ENCODE peak calls at places on chromosomes 2 and 18, in six cellular contexts. H is mammary epithelial cell; M is naive thymus-derived CD4-positive, alpha-beta T cell; L is A673; W is neural progenitor cell; I is heart left ventricle. C is an unnamed sample. For H3K9me3 and H3K36me3, the result is how much of the 10 kb centered on the place peaks cover.

GRCh38 chr2:127174176-127174575 is 45.9 kb downstream of the CYP27C1 start:
- DNase-seq in H (no peak), M (no peak), L (no peak), W (peak), I (no peak), C (peak)

GRCh38 chr2:65130440-65131175 is 702 bp upstream of the RAB1A start:
- DNase-seq in H (no peak), M (no peak), L (no peak), W (no peak), I (no peak), C (no peak)

GRCh38 chr2:128237081-128237534 is 81.6 kb downstream of the HS6ST1 start:
- DNase-seq in H (no peak), M (no peak), L (no peak), W (no peak), I (peak), C (peak)

GRCh38 chr18:49626842-49627360 is 65.0 kb downstream of the LIPG start:
- DNase-seq in H (no peak), M (no peak), L (no peak), W (no peak), I (no peak), C (no peak)

GRCh38 chr2:55883339-55883738 is 40.2 kb downstream of the EFEMP1 start:
- DNase-seq in H (no peak), M (no peak), L (no peak), W (no peak), I (no peak), C (peak)

GRCh38 chr2:45650851-45651414 is 542 bp upstream of the PRKCE start:
- DNase-seq in H (peak), M (peak), L (peak), W (peak), I (peak), C (peak)

GRCh38 chr2:151051584-151052220 is 210.0 kb downstream of the RBM43 start:
- DNase-seq in H (peak), M (no peak), L (peak), W (peak), I (no peak), C (peak)

GRCh38 chr2:240429872-240430491 is 5.5 kb upstream of the GPC1 start:
- DNase-seq in H (no peak), M (peak), L (no peak), W (no peak), I (peak), C (no peak)

GRCh38 chr18:74631242-74632087 is 33.8 kb downstream of the ZNF407 start:
- DNase-seq in H (no peak), M (no peak), L (no peak), W (no peak), I (no peak), C (no peak)

GRCh38 chr2:46849741-46850474 is 65.7 kb downstream of the MCFD2 start:
- DNase-seq in H (no peak), M (no peak), L (peak), W (no peak), I (peak), C (no peak)

GRCh38 chr18:6115710-6116109 is 220.4 kb upstream of the TMEM200C start:
- DNase-seq in H (no peak), M (no peak), L (no peak), W (no peak), I (no peak), C (no peak)

GRCh38 chr2:172734711-172735645 is 667 bp upstream of the RAPGEF4 start:
- DNase-seq in H (peak), M (no peak), L (no peak), W (peak), I (no peak), C (no peak)

GRCh38 chr18:59623456-59624383 is 73.5 kb downstream of the CCBE1 start:
- DNase-seq in H (peak), M (no peak), L (no peak), W (no peak), I (no peak), C (no peak)

GRCh38 chr2:59149271-59149670 is 908.1 kb upstream of the FANCL start:
- DNase-seq in H (no peak), M (no peak), L (no peak), W (no peak), I (no peak), C (no peak)

GRCh38 chr2:112973156-112973555 is 4.7 kb upstream of the IL36G start:
- DNase-seq in H (peak), M (no peak), L (no peak), W (no peak), I (no peak), C (no peak)

GRCh38 chr2:145744541-145745386 is 1224.8 kb upstream of the ZEB2 start:
- DNase-seq in H (peak), M (no peak), L (peak), W (no peak), I (no peak), C (peak)

GRCh38 chr2:85318222-85319182 is 9.3 kb downstream of the TGOLN2 start:
- DNase-seq in H (peak), M (no peak), L (no peak), W (no peak), I (no peak), C (no peak)

GRCh38 chr2:5385596-5385995 is 306.6 kb upstream of the SOX11 start:
- DNase-seq in H (no peak), M (no peak), L (no peak), W (no peak), I (no peak), C (no peak)

GRCh38 chr2:105405291-105405690 is 6.4 kb upstream of the FHL2 start:
- DNase-seq in H (no peak), M (no peak), L (no peak), W (no peak), I (no peak), C (peak)

GRCh38 chr2:45653125-45653524 is 1.6 kb downstream of the PRKCE start:
- DNase-seq in H (no peak), M (no peak), L (no peak), W (no peak), I (no peak), C (no peak)

GRCh38 chr2:214019229-214019972 is 391.5 kb upstream of the VWC2L start:
- DNase-seq in H (peak), M (no peak), L (no peak), W (no peak), I (no peak), C (peak)

GRCh38 chr18:8019600-8019999 is 452.5 kb downstream of the PTPRM start:
- DNase-seq in H (no peak), M (no peak), L (no peak), W (no peak), I (no peak), C (no peak)

GRCh38 chr2:74290466-74291216 is 52.6 kb downstream of the SLC4A5 start:
- DNase-seq in H (no peak), M (peak), L (no peak), W (no peak), I (no peak), C (no peak)

GRCh38 chr18:36302676-36303075 is 5.2 kb downstream of the FHOD3 start:
- DNase-seq in H (no peak), M (no peak), L (no peak), W (no peak), I (no peak), C (no peak)

GRCh38 chr2:126614529-126615279 is 41.3 kb upstream of the GYPC start:
- DNase-seq in H (no peak), M (no peak), L (no peak), W (no peak), I (no peak), C (no peak)

GRCh38 chr18:1663879-1664705 is 759.4 kb downstream of the ADCYAP1 start:
- DNase-seq in H (peak), M (peak), L (peak), W (peak), I (peak), C (peak)

GRCh38 chr2:128306081-128306930 is 12.4 kb downstream of the HS6ST1 start:
- DNase-seq in H (peak), M (no peak), L (no peak), W (peak), I (no peak), C (peak)

GRCh38 chr2:263774-264492 is at the start of gene SH3YL1:
- DNase-seq in H (peak), M (peak), L (peak), W (peak), I (peak), C (no peak)

GRCh38 chr2:127454595-127455565 is 36.7 kb downstream of the PROC start:
- DNase-seq in H (no peak), M (no peak), L (peak), W (peak), I (no peak), C (no peak)

GRCh38 chr18:36693931-36694661 is 134.7 kb downstream of the TPGS2 start:
- DNase-seq in H (no peak), M (no peak), L (no peak), W (no peak), I (no peak), C (peak)

GRCh38 chr18:36592282-36592681 is 236.5 kb downstream of the TPGS2 start:
- DNase-seq in H (peak), M (no peak), L (no peak), W (no peak), I (no peak), C (no peak)

GRCh38 chr2:8457092-8457481 is 224.8 kb upstream of the ID2 start:
- DNase-seq in H (no peak), M (no peak), L (no peak), W (no peak), I (no peak), C (no peak)

DNA sequence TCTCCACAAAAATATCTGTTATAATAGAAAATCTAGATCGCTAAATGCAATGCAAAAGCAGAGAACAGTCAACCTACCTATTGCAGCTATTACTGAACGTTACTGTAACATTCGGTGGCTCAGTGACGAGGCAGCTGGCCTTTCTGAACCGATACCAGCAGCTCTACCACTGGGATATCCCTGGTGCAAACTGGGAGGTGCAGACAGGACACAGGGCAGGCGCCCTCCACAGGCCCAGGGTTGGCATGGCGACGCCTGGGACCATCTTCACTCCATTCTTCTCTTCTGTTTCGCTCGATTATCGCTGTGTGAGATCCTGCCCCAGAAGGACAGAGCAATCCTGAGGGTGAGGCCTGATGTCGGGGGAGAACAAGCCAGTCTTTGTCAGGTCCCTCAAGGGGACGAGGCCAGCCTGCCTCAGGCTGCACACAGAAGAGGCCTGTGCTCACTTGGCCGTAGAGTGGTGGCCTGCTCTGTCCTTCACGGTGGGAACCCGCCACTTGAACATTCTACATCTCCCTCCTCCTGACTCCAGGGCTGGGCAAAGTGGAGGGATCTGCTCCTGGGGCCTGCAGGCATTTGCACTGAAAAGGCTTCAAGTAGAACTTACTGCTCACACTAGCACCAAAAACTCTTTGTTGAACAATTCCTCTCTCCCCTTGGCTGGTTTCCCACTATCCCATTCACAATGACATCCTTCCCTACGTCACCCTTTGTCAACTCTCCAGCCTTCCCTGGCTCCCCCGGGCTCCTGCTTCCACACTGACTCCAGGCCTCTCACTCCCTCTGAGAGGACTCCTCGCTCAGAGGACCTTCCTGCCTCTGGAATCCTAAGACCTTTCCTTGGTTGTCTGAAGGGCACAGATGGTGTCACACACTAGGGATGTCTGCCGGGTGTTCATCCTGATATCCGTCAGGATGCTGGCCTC is 49.7 kb downstream of the CYRIA start:
- DNase-seq in H (no peak), M (no peak), L (no peak), W (no peak), I (no peak), C (no peak)
- H3K4me3 ChIP-seq in H (no peak), M (no peak), L (no peak), W (no peak), I (no peak), C (no peak)

DNA sequence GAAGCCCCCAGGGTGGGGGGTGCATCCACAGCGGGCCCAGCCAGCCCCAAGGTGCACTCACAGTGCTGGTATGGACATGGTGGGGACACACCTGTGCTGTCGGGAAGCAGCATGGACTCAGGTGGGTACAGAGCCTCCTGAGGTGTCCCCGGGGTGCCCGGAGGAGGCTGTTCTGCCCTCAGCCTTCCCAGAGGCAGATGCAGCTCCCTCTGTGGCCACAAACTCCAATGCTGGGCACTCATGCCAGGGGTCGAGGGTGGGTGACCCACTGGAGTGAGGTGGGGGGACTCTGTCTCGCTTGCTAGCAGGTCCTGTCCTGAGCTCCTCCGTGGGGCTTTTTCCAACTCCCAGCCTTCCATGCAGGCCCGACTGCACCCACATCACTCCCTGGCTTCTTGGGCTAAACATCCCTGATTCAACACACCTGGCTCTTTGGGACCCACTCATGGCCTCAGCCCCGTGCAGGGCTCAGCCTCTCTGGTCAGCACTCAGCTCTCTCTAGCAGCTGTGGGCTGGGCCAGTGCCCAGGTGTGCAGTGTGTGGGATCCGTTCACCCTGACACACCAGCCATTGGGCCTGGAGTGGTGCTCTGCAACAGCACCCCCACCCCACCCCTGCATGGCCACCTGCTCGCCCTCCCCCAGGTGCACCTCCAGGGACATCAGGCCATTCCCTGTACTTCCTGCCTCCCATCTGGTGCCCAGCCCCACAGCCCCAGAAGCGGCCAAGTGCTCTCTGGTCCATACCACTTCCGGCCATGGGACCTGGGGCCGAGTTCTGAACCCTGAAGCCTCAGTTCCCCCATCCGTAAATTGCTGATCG is 16.0 kb downstream of the RAMP1 start:
- DNase-seq in H (no peak), M (no peak), L (no peak), W (no peak), I (no peak), C (no peak)
- H3K9me3 ChIP-seq in H (under half), M (under half), L (under half), W (under half), I (under half), C (under half)

GRCh38 chr18:54184836-54185235 is 39.6 kb downstream of the MBD2 start:
- DNase-seq in H (no peak), M (no peak), L (no peak), W (no peak), I (no peak), C (no peak)

GRCh38 chr18:54187372-54187771 is 37.1 kb downstream of the MBD2 start:
- DNase-seq in H (no peak), M (no peak), L (no peak), W (no peak), I (no peak), C (no peak)

GRCh38 chr18:54181856-54182612 is 42.4 kb downstream of the MBD2 start:
- DNase-seq in H (peak), M (no peak), L (peak), W (no peak), I (no peak), C (no peak)

DNA sequence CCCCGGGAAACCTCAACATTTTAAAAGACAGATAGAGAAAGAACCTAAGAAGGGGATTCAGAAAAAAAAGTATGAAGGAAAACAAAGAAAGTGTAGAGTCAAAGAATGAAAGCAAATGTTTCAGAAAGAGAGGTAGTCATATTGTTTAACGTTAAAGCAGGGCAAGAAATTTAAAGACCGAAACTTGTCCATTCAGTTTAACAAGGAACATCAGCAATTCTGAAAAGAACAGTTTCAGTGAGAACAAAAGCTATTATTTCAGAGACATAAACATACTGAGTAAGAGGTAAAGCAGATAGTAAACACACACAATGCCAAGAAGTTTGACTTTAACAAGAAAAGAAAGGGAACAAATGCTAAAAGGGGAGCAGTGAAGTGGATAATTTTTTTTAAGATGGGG is 41.1 kb downstream of the MBD2 start:
- DNase-seq in H (no peak), M (no peak), L (no peak), W (no peak), I (no peak), C (no peak)
- H3K36me3 ChIP-seq in H (under half), M (under half), L (under half), W (under half), I (under half), C (under half)

GRCh38 chr2:101151141-101151858 is at the start of gene TBC1D8:
- DNase-seq in H (peak), M (peak), L (peak), W (peak), I (peak), C (peak)

GRCh38 chr2:101151859-101152194 is 645 bp upstream of the TBC1D8 start:
- DNase-seq in H (no peak), M (no peak), L (peak), W (peak), I (no peak), C (no peak)

GRCh38 chr2:101153811-101154210 is 2.6 kb upstream of the TBC1D8 start:
- DNase-seq in H (no peak), M (no peak), L (no peak), W (no peak), I (no peak), C (no peak)

GRCh38 chr2:101153077-101153707 is 2.0 kb upstream of the TBC1D8 start:
- DNase-seq in H (no peak), M (no peak), L (no peak), W (no peak), I (no peak), C (no peak)

DNA sequence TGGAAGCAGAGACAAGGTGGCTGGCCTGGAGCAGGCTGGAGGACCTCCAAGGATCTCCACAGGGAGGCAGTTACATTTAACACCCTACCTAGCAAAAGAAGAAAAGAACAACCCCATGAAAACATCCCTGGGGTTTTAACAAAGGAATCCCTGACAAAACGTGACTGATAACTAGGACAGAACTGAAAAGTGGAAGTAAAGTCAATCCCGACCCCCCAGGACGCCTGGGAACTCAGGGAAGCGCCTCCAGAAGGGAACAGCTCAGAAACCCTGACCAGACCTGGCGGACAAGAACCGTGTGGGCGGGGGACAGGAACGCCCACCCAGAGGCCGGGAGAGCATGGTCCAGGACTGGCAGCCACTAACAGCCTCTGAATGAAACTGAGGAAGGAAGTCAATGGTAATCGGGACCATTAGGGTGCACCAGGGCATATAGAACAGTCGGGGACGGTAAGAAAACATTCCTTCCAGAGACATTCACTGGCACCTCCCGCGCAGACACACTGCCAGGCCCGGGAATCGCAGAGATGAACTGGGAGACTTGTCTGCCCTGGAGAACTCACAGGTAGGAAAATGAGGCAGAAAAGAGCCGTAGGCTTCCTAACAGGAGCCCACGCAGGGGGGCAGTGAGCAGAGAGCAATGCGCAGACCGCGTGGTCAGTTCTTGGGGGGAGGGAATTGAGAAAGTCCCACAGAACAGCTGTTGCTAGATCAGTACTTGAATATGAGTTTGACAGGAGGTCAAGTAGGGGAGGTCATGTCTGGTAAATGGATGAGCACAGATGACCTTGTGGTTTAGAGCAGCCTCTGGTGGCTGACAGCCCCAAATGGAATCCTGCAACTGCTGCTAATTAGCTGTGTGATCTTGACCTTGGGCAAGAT is 1.3 kb upstream of the TBC1D8 start:
- DNase-seq in H (peak), M (no peak), L (peak), W (peak), I (peak), C (peak)
- H3K4me3 ChIP-seq in H (peak), M (peak), L (peak), W (peak), I (peak), C (peak)

GRCh38 chr2:89834306-89834705 is 1142.8 kb downstream of the RPIA start:
- DNase-seq in H (no peak), M (no peak), L (no peak), W (no peak), I (no peak), C (no peak)
- H3K9me3 ChIP-seq in H (under half), M (under half), L (under half), W (under half), I (under half), C (under half)

GRCh38 chr2:217833439-217833838 is 169.4 kb downstream of the TNS1 start:
- DNase-seq in H (no peak), M (no peak), L (no peak), W (no peak), I (no peak), C (no peak)
- H3K36me3 ChIP-seq in H (under half), M (under half), L (under half), W (under half), I (half or more), C (under half)

GRCh38 chr18:12403601-12404506 is 3.9 kb upstream of the PRELID3A start:
- DNase-seq in H (peak), M (no peak), L (peak), W (no peak), I (no peak), C (peak)
- H3K4me3 ChIP-seq in H (no peak), M (no peak), L (no peak), W (no peak), I (no peak), C (no peak)